ENCODE peak calls at places on chromosomes 6 and 20, in six cellular contexts. Y, F, O, Z, J and G are unnamed samples.

GRCh38 chr6:157198425-157199279 is 124.7 kb downstream of the TMEM242 start:
- DNase-seq in Y (no peak), Z (no peak), F (no peak), J (no peak), O (peak), G (peak)

GRCh38 chr6:109031416-109031815 is 63.2 kb downstream of the SESN1 start:
- DNase-seq in O (no peak), F (no peak), J (no peak), Z (no peak), Y (no peak), G (no peak)

GRCh38 chr6:11650297-11650696 is 112.7 kb downstream of the TMEM170B start:
- DNase-seq in Y (peak), F (peak), J (no peak), O (peak), Z (no peak), G (no peak)

GRCh38 chr6:157455731-157456523 is 74.9 kb downstream of the ZDHHC14 start:
- DNase-seq in J (no peak), Y (no peak), O (no peak), Z (no peak), F (no peak), G (no peak)

GRCh38 chr6:7311920-7312615 is 931 bp downstream of the SSR1 start:
- DNase-seq in Z (no peak), J (no peak), F (no peak), Y (no peak), O (no peak), G (peak)

GRCh38 chr6:45647341-45648138 is 269.8 kb upstream of the SUPT3H start:
- DNase-seq in Y (peak), Z (peak), O (no peak), F (no peak), J (no peak), G (no peak)

GRCh38 chr6:157556671-157557430 is 175.9 kb downstream of the ZDHHC14 start:
- DNase-seq in F (no peak), O (no peak), Y (no peak), Z (no peak), J (no peak), G (peak)

GRCh38 chr6:167350731-167351655 is 26.1 kb downstream of the TTLL2 start:
- DNase-seq in Z (peak), O (peak), Y (no peak), F (no peak), J (peak), G (peak)

GRCh38 chr6:96940322-96940721 is 15.8 kb downstream of the KLHL32 start:
- DNase-seq in Y (peak), J (no peak), F (no peak), O (no peak), Z (no peak), G (no peak)

GRCh38 chr20:62268228-62268900 is 30.0 kb downstream of the OSBPL2 start:
- DNase-seq in F (no peak), Z (no peak), O (no peak), J (no peak), Y (no peak), G (no peak)

GRCh38 chr6:126117251-126117650 is 130.9 kb downstream of the TRMT11 start:
- DNase-seq in F (no peak), Z (no peak), Y (peak), J (no peak), O (no peak), G (no peak)

GRCh38 chr6:35449287-35449881 is 2.8 kb upstream of the FANCE start:
- DNase-seq in J (no peak), O (no peak), F (no peak), Z (peak), Y (peak), G (peak)

GRCh38 chr20:59018817-59019216 is 412 bp upstream of the TUBB1 start:
- DNase-seq in O (no peak), Y (no peak), F (no peak), J (no peak), Z (no peak), G (no peak)

GRCh38 chr6:163814494-163815364 is 400.2 kb downstream of the QKI start:
- DNase-seq in O (peak), F (no peak), Z (no peak), J (peak), Y (peak), G (no peak)

GRCh38 chr6:132512342-132512637 is 626 bp downstream of the STX7 start:
- DNase-seq in J (no peak), O (no peak), Z (no peak), Y (no peak), F (no peak), G (no peak)

GRCh38 chr20:19889011-19889953 is 127.9 kb upstream of the NAA20 start:
- DNase-seq in O (peak), F (no peak), J (no peak), Z (no peak), Y (peak), G (no peak)

GRCh38 chr6:79946242-79946641 is 1.1 kb downstream of the ELOVL4 start:
- DNase-seq in Y (peak), Z (no peak), F (no peak), J (no peak), O (no peak), G (peak)